ENCODE peak calls at places on chromosomes 3 and 15, in eight cellular contexts. H is WERI-Rb-1, U is RWPE2, P is AG04450, O is IMR-90, M is sigmoid colon, Y is heart right ventricle, S is psoas muscle. E is an unnamed sample.
A peak's percentile ranks its signal among the peaks of the same experiment; 100 is the strongest.

GRCh38 chr15:81619002-81619401 is 245.0 kb upstream of the TMC3 start:
- DNase-seq in H (no peak), U (no peak), P (no peak), O (no peak), M (no peak), Y (no peak), S (no peak), E (no peak)

GRCh38 chr15:71469393-71469792 is 341.0 kb upstream of the NR2E3 start:
- DNase-seq in H (no peak), U (no peak), P (no peak), O (peak; percentile 12), M (no peak), Y (no peak), S (no peak), E (no peak)

GRCh38 chr3:141594357-141594756 is 107.5 kb downstream of the RASA2 start:
- DNase-seq in H (no peak), U (no peak), P (no peak), O (no peak), M (no peak), Y (no peak), S (no peak), E (no peak)

GRCh38 chr3:48689384-48689783 is 3.7 kb upstream of the NCKIPSD start:
- DNase-seq in H (no peak), U (no peak), P (no peak), O (no peak), M (no peak), Y (no peak), S (no peak), E (no peak)

GRCh38 chr15:56215769-56216168 is 27.9 kb downstream of the RFX7 start:
- DNase-seq in H (no peak), U (no peak), P (peak; percentile 32), O (peak; percentile 88), M (no peak), Y (no peak), S (no peak), E (no peak)

GRCh38 chr3:13769422-13769821 is 110.4 kb downstream of the WNT7A start:
- DNase-seq in H (no peak), U (no peak), P (no peak), O (no peak), M (no peak), Y (no peak), S (no peak), E (no peak)

GRCh38 chr15:40251455-40252140 is 12.7 kb downstream of the PAK6 start:
- DNase-seq in H (no peak), U (peak; percentile 55), P (no peak), O (no peak), M (no peak), Y (peak; percentile 48), S (peak; percentile 46), E (no peak)

GRCh38 chr3:13136426-13136825 is 63.2 kb upstream of the IQSEC1 start:
- DNase-seq in H (peak; percentile 88), U (no peak), P (no peak), O (no peak), M (no peak), Y (no peak), S (no peak), E (no peak)

GRCh38 chr3:133948131-133948810 is 52.6 kb upstream of the RAB6B start:
- DNase-seq in H (no peak), U (peak; percentile 28), P (no peak), O (no peak), M (peak; percentile 32), Y (no peak), S (no peak), E (peak; percentile 62)

GRCh38 chr15:89781055-89781454 is 4.9 kb downstream of the MESP2 start:
- DNase-seq in H (no peak), U (peak; percentile 73), P (no peak), O (no peak), M (no peak), Y (no peak), S (no peak), E (no peak)

GRCh38 chr3:63662500-63662899 is 10.0 kb downstream of the SNTN start:
- DNase-seq in H (peak; percentile 10), U (no peak), P (no peak), O (no peak), M (no peak), Y (no peak), S (no peak), E (peak; percentile 33)

GRCh38 chr3:50913279-50913678 is 238.6 kb downstream of the DOCK3 start:
- DNase-seq in H (no peak), U (no peak), P (no peak), O (no peak), M (no peak), Y (peak; percentile 13), S (no peak), E (peak; percentile 39)

GRCh38 chr3:192825657-192826200 is 91.9 kb downstream of the MB21D2 start:
- DNase-seq in H (no peak), U (no peak), P (no peak), O (peak; percentile 69), M (no peak), Y (no peak), S (no peak), E (peak; percentile 79)

GRCh38 chr15:43794269-43795037 is 2.3 kb downstream of the SERF2 start:
- DNase-seq in H (peak; percentile 68), U (no peak), P (no peak), O (peak; percentile 65), M (no peak), Y (no peak), S (no peak), E (peak; percentile 67)

GRCh38 chr15:43791993-43792760 is at the start of gene SERF2:
- DNase-seq in H (peak; percentile 100), U (peak; percentile 100), P (peak; percentile 99), O (peak; percentile 99), M (peak; percentile 100), Y (peak; percentile 100), S (peak; percentile 100), E (peak; percentile 100)

GRCh38 chr15:43793647-43794046 is 1.5 kb downstream of the SERF2 start:
- DNase-seq in H (no peak), U (no peak), P (no peak), O (no peak), M (no peak), Y (no peak), S (no peak), E (no peak)

GRCh38 chr15:43792761-43793493 is 807 bp downstream of the SERF2 start:
- DNase-seq in H (no peak), U (no peak), P (no peak), O (peak; percentile 34), M (no peak), Y (peak; percentile 49), S (peak; percentile 62), E (peak; percentile 47)

GRCh38 chr15:43789409-43789808 is 2.7 kb upstream of the SERF2 start:
- DNase-seq in H (no peak), U (no peak), P (no peak), O (no peak), M (no peak), Y (no peak), S (no peak), E (no peak)
- H3K27me3 ChIP-seq in H (no peaks in the 10 kb centered on the region), U (no peaks in the 10 kb centered on the region), P (no peaks in the 10 kb centered on the region), O (no peaks in the 10 kb centered on the region), M (no peaks in the 10 kb centered on the region), Y (no peaks in the 10 kb centered on the region), S (no peaks in the 10 kb centered on the region), E (no peaks in the 10 kb centered on the region)

DNA sequence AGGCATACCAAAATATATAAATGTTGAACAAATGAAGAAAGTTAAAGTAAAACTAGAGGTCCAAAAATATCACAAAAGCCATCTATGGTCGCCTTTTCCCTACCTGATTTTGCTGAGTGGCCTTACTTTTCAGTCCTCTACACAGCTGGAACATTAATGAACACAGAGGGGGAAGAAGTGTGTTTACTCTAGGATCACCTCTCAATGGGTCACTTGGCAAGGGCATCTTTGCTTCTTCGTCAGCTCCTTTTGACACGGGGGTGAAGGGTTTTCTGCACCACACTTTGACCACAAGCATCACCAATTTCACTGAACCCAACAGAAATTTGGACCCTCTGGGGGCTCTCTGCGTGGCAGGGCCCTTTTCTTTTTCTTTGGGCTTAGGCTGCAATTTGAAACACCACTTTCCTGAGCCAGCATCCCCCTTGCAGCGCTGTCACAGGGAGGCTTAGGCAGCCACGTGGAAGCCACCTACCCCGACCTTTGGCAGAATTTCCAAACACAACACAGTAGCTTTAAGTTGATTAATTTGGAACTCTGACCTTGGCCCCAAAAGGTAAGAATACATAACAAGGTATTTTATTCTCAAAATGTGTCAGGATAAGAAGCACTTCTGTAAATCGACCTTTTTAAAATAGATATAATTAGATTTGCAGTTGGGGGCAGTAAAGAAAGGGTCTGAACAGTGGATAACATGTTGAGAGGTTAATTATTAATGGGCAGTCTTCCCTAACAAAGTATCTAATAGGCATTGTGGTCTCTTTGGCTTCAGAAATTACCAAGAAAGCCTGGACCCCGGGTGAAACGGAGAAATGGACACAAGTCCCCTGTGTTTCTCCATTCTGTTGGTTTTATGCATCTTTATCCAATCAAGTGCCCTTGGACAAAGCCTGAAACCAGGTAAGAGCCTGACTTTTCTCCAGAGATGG is at the start of gene LIPC:
- DNase-seq in H (no peak), U (no peak), P (no peak), O (no peak), M (no peak), Y (no peak), S (no peak), E (no peak)
- H3K27ac ChIP-seq in H (no peak within 1 kb of the TSS), U (no peak within 1 kb of the TSS), P (peak within 1 kb of the TSS; percentile 21), O (no peak within 1 kb of the TSS), M (no peak within 1 kb of the TSS), Y (no peak within 1 kb of the TSS), S (no peak within 1 kb of the TSS), E (no peak within 1 kb of the TSS)

DNA sequence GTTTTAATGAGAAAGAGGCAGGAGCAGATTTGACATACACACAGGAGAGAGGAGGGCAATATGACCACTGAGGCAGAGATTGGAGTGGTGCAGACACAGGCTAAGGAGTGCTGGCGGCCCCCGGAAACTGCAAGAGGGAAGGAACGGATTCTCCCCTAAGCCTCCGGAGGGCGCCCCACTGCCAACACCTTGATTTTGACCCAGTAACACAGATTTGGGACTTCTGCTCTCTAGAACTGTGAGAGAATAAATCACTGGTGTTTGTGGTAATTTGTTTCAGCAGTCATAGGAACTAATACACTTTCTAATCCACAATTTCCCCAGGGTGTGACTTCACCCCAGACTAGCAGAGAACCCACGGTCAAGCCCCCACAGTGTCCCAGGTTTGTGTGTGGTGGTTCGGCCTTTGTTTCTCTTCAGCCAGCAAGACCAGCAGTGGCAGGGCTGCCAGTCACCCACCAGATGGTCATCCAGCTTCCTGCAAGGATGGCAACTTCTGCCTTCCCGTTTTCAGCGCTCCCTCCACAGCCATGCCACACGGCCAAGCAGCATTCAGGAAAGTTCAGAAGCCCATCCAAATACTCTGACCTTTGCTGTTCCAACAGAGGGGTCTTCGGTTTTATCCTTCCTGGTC is 23.6 kb upstream of the TSPAN3 start:
- DNase-seq in H (peak; percentile 37), U (no peak), P (no peak), O (no peak), M (no peak), Y (no peak), S (no peak), E (no peak)
- TF ChIP-seq CTCF in H (peak; percentile 60), U (no peak), P (peak; percentile 8), O (no peak), M (no peak), Y (no peak), S (no peak), E (peak; percentile 36)

DNA sequence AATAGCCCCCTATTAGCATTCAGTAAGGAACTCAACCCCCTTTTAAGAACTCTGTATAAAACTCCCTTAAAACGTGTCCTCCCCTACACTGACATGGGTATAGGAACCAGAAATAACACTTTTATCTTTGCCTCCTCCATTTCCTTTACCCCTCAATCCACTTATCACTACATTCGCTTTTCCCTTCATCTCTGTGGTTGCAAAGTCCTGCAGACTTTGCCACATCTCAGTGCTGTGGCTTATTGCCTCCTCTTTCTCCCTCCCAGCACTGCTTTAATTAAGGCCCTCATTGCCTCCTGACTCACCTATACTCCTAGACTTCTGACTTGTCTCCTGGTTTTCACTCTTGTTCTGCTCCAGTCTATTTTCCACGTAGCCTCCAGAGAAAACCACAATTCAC is 94.3 kb upstream of the GADL1 start:
- DNase-seq in H (peak; percentile 8), U (no peak), P (no peak), O (no peak), M (no peak), Y (no peak), S (no peak), E (no peak)
- H3K27me3 ChIP-seq in H (no peaks in the 10 kb centered on the region), U (no peaks in the 10 kb centered on the region), P (no peaks in the 10 kb centered on the region), O (peaks cover 3% of the 10 kb centered on the region), M (no peaks in the 10 kb centered on the region), Y (no peaks in the 10 kb centered on the region), S (no peaks in the 10 kb centered on the region), E (no peaks in the 10 kb centered on the region)

E was measured in cardiac muscle cell.